ENCODE peak calls at places on chromosomes 3 and 15, in six cellular contexts. E is stomach, V is cardiac muscle cell, J is neural progenitor cell, R is gastrocnemius medialis, S is uterus. G is an unnamed sample. For H3K4me1, the result is how much of the 10 kb centered on the place peaks cover.

GRCh38 chr3:69294014-69294771 is 91.7 kb downstream of the FRMD4B start:
- DNase-seq in E (no peak), V (peak), J (no peak), R (no peak), S (no peak), G (no peak)

GRCh38 chr15:47384776-47385175 is 332.5 kb upstream of the SEMA6D start:
- DNase-seq in E (no peak), V (no peak), J (no peak), R (no peak), S (no peak), G (no peak)

GRCh38 chr3:197368330-197368729 is 69.9 kb upstream of the DLG1 start:
- DNase-seq in E (no peak), V (no peak), J (peak), R (no peak), S (no peak), G (no peak)

GRCh38 chr3:23712656-23713559 is 92.8 kb upstream of the UBE2E1 start:
- DNase-seq in E (no peak), V (peak), J (peak), R (peak), S (peak), G (peak)

GRCh38 chr3:42612928-42613327 is 12.4 kb downstream of the NKTR start:
- DNase-seq in E (no peak), V (no peak), J (no peak), R (no peak), S (no peak), G (no peak)

GRCh38 chr15:83164409-83165404 is 42.9 kb downstream of the HDGFL3 start:
- DNase-seq in E (no peak), V (no peak), J (no peak), R (no peak), S (no peak), G (no peak)

GRCh38 chr3:157282261-157283191 is 122.6 kb upstream of the CCNL1 start:
- DNase-seq in E (no peak), V (peak), J (no peak), R (peak), S (peak), G (peak)

GRCh38 chr3:79724206-79724605 is 43.6 kb downstream of the ROBO1 start:
- DNase-seq in E (no peak), V (no peak), J (peak), R (no peak), S (no peak), G (peak)

GRCh38 chr3:66490214-66490613 is 10.6 kb downstream of the LRIG1 start:
- DNase-seq in E (peak), V (peak), J (no peak), R (no peak), S (no peak), G (peak)

GRCh38 chr15:64651573-64652260 is 123.7 kb downstream of the RBPMS2 start:
- DNase-seq in E (no peak), V (no peak), J (no peak), R (peak), S (no peak), G (peak)

GRCh38 chr15:40582726-40583246 is 11.3 kb upstream of the KNL1 start:
- DNase-seq in E (no peak), V (peak), J (no peak), R (no peak), S (no peak), G (no peak)

GRCh38 chr15:47431501-47431900 is 285.8 kb upstream of the SEMA6D start:
- DNase-seq in E (no peak), V (peak), J (no peak), R (no peak), S (no peak), G (no peak)

GRCh38 chr3:52093751-52094525 is 37.6 kb upstream of the DUSP7 start:
- DNase-seq in E (no peak), V (peak), J (no peak), R (no peak), S (no peak), G (peak)

GRCh38 chr3:173586176-173586575 is 188.6 kb downstream of the NLGN1 start:
- DNase-seq in E (no peak), V (no peak), J (no peak), R (no peak), S (no peak), G (no peak)

GRCh38 chr3:58419782-58420512 is 13.7 kb downstream of the PDHB start:
- DNase-seq in E (no peak), V (peak), J (no peak), R (peak), S (peak), G (peak)

GRCh38 chr3:111159391-111159790 is 87.8 kb downstream of the NECTIN3 start:
- DNase-seq in E (no peak), V (peak), J (no peak), R (no peak), S (no peak), G (no peak)

GRCh38 chr3:151372063-151372820 is 12.3 kb downstream of the P2RY12 start:
- DNase-seq in E (no peak), V (no peak), J (no peak), R (no peak), S (no peak), G (no peak)

GRCh38 chr3:197298858-197299854 is 744 bp upstream of the DLG1 start:
- DNase-seq in E (peak), V (peak), J (peak), R (peak), S (peak), G (peak)

GRCh38 chr3:28476194-28476593 is 127.6 kb upstream of the AZI2 start:
- DNase-seq in E (no peak), V (peak), J (peak), R (no peak), S (no peak), G (no peak)

GRCh38 chr3:141795719-141796435 is 32.7 kb downstream of the GRK7 start:
- DNase-seq in E (no peak), V (peak), J (peak), R (peak), S (peak), G (peak)

GRCh38 chr15:25249236-25250010 is 189.4 kb downstream of the UBE3A start:
- DNase-seq in E (peak), V (no peak), J (no peak), R (peak), S (peak), G (no peak)

GRCh38 chr3:26484140-26484539 is 138.4 kb upstream of the LRRC3B start:
- DNase-seq in E (no peak), V (no peak), J (peak), R (no peak), S (no peak), G (no peak)

GRCh38 chr15:88918738-88919137 is 5.6 kb upstream of the MFGE8 start:
- DNase-seq in E (peak), V (peak), J (no peak), R (peak), S (peak), G (no peak)

GRCh38 chr15:34209421-34210282 is at the start of gene KATNBL1:
- DNase-seq in E (peak), V (peak), J (peak), R (peak), S (peak), G (peak)

GRCh38 chr3:56915969-56916586 is 114.3 kb upstream of the ARHGEF3 start:
- DNase-seq in E (peak), V (no peak), J (peak), R (no peak), S (no peak), G (peak)

GRCh38 chr3:33037479-33037878 is 59.5 kb downstream of the GLB1 start:
- DNase-seq in E (no peak), V (no peak), J (no peak), R (no peak), S (no peak), G (no peak)
- H3K4me1 ChIP-seq in E (under half), V (under half), J (under half), R (under half), S (under half), G (under half)

DNA sequence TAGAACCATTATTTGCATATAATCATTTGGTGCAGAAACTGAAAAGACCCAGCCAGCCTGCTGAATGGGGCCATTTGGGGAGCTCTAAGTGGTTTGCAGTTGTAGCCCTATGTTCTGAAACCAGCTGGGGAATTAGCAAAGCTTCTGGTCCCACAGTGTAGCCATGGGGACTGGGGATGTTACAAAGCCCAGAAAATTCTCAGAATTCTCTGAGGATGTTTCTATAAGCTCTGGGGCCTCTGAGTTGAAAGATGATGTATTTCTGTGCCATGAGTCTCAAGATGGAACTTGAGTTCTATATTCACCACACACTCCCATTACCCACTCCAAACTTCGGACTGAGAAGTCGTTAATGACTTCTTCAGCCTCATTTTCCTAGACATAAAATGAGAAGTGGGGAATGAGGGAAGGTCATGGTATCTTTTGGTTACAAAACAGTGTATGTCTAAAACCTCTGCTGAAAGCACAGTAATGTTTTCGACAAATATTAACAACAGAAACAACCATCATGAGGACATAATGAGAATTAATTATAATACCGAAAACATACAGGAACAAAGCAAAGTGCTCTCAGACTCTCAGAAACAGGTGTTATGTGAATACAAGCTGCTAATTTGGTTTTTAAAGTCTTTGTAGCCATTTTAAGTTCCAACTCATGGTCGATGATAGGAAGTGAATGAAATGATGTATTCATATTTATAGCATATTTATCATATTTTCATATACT is 89.4 kb downstream of the RFTN1 start:
- DNase-seq in E (no peak), V (no peak), J (no peak), R (no peak), S (no peak), G (no peak)
- H3K4me1 ChIP-seq in E (under half), V (under half), J (under half), R (under half), S (under half), G (under half)

DNA sequence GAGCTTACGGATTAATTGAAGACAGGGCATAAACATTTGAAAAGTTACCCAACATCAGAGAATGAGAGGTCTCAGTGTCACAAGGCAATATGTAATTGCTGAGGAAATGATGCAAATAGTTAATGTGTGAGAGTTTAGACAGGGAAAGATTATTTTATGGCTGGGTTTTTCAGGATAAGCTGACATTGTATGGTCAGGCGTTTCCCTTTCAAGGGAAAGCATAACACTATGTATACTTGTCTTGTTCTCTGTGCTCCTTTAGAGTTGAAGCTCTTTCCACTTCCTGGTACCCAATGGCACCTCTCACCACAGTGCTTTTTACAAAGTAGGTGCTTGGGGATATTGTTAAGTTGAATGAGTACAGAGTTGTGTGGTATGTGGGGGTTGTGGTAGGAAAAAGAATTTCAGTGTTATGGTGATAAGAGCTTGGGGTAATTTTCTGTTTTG is 19.9 kb downstream of the IQGAP1 start:
- DNase-seq in E (no peak), V (peak), J (no peak), R (no peak), S (no peak), G (no peak)
- H3K4me1 ChIP-seq in E (half or more), V (under half), J (under half), R (half or more), S (under half), G (half or more)

DNA sequence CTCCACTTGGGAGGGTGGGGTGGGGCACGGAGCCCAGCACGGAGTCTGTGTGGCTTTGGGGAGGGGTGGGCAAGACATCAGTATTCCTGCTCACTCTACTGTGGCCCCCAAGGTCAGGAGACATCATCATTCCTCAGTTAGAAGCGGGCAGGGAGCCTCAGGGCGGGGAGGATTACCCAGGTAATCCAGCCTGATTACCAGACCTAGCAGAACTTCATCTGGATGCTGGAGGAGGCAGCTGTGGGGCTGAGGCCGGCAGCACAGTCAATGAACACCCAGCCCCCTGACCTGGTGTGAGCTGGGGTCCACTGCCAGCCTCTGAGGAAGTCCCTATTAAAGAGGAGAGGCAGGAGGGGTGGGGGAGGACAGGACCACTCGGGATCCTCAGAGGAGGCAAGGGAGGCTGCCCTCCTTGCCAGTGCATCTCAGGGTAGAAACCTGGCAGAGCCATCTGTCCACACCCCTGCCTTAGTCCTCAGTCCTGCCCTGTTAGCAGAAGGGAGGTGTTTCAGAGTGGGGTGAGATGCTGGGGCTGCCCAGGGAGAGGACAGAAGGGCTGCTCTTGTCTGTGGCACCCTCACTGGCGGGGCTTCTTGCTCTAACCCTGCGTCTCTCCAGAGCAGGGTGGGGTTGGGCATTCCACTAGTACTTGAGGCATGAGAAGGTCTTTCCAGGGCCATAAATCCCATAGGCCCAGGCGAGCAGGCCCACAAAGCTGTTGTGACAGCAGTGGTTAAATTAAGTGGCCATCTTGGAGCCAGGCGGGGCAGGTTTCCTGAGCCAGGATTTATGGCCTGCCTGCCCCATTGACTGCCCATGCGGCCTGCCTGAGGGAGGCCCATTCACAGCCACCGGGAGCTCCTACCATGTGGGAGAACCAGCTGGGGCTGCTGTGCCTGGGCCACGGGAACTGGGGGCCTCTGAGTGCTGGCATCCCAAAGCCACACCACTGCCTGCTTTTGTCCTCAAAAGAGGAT is 82.1 kb downstream of the LINGO1 start:
- DNase-seq in E (no peak), V (no peak), J (no peak), R (no peak), S (no peak), G (no peak)
- H3K4me1 ChIP-seq in E (under half), V (under half), J (under half), R (under half), S (under half), G (under half)

GRCh38 chr3:195906865-195907729 is 1.3 kb downstream of the TNK2 start:
- DNase-seq in E (peak), V (no peak), J (no peak), R (peak), S (no peak), G (peak)

GRCh38 chr3:195909294-195909644 is 918 bp upstream of the TNK2 start:
- DNase-seq in E (no peak), V (no peak), J (peak), R (no peak), S (no peak), G (no peak)

GRCh38 chr3:195905970-195906864 is 2.1 kb downstream of the TNK2 start:
- DNase-seq in E (no peak), V (no peak), J (no peak), R (peak), S (no peak), G (no peak)

GRCh38 chr3:195908439-195909293 is at the start of gene TNK2:
- DNase-seq in E (peak), V (no peak), J (peak), R (peak), S (no peak), G (peak)

DNA sequence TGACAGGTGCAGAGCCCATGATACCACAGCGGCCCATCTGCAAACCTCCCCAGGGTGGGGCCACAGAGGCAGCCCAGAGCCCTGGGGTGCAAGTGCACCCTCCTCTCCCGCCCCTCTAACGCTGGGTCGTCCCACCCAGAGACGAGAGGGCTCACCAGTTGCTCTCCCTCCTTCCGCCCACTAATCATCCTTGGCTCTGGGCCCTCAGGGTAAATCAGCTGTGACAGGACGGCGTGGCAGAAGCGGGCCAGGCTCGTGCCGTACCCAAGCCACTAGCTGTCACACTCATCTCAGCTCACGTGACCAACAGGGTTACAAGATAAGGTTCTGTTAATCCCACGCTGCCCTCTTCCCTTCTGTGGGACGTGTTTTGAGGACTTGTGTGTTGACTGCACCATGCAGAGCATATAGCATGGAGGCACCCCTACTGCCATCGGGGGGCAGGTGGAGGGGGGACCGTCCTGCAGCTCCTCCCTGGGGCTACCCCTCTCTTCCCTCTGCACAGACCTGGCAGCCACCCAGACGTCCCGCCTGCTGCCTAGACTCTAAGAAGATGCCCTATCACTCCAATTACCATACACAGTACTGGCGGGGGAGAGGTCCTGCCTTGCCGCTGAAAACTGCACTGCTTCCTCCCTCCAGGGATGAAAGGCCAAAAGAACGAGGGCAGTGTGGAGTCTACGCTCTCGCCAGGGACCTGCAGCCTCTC is 467 bp downstream of the TNK2 start:
- DNase-seq in E (peak), V (peak), J (no peak), R (peak), S (no peak), G (peak)
- H3K4me1 ChIP-seq in E (under half), V (under half), J (under half), R (under half), S (under half), G (under half)

DNA sequence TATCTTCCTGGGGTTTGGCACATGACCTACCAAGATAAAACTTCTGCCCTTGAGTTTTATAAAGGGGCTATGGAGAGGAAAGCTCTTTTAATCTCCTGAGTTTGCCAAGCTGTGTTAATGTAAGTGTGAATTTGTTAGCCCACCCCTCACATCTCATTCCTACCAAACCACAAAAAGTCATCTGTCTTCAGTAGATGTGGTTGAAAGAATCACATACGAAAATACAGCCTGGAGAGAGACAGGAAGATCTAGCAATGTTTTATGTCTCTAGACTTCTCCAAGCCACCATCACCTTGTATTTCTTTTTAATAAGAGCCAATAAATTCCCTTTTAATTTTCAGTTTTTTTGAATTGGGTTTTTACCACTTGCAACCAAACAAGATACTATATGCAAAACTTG is 68.9 kb upstream of the ZNF280D start:
- DNase-seq in E (no peak), V (no peak), J (no peak), R (no peak), S (no peak), G (no peak)
- H3K4me1 ChIP-seq in E (under half), V (under half), J (under half), R (under half), S (under half), G (under half)

GRCh38 chr3:128768471-128768870 is 42.5 kb downstream of the RAB7A start:
- DNase-seq in E (no peak), V (no peak), J (no peak), R (no peak), S (no peak), G (peak)
- H3K4me1 ChIP-seq in E (half or more), V (under half), J (under half), R (half or more), S (under half), G (half or more)

GRCh38 chr15:69847625-69848024 is 250.1 kb downstream of the TLE3 start:
- DNase-seq in E (no peak), V (peak), J (no peak), R (no peak), S (no peak), G (no peak)
- H3K4me1 ChIP-seq in E (under half), V (under half), J (under half), R (under half), S (under half), G (under half)

DNA sequence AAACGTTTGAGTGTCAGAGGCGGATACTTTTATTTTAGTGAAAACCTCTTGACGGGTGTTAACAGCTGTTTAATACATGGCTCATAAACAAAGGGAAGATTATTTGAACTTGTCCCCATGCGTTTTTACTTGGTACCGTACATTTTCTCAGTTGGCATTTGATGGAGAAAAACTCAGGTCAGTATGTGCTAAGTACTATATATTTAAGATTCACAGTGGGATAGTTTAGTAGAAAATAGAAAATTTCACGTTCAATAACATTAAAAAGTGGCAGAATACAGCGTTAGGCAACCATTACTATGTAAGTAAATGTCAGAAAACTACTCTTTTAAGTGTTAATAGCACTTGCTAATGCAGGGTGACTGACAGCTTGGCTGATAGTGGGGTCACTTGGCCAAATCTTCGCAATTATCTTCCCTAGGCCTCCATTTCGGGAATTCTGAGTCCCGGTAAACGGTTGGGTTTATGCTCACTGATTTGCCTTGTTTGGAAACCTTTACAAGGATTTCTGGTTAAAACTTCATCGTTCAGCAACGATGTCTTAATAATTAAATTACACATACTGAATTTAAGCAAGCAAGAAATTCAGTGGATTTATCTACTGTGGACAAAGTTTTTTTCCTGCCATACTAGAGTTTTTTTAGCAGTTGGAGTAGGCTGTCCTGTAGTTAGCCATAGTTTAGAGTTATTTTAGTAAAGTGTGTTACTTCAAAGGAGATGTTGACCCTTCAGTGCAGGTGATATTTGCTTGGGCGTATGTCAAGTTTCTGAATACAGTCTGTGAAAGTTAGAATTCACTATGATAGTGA is 4.9 kb downstream of the CHD2 start:
- DNase-seq in E (no peak), V (no peak), J (no peak), R (no peak), S (no peak), G (no peak)
- H3K4me1 ChIP-seq in E (half or more), V (under half), J (under half), R (half or more), S (under half), G (half or more)